ENCODE peak calls at places on chromosomes 4 and X, in ten cellular contexts. M, X, F, B, E, V, R, N, Z and P are unnamed samples.

GRCh38 chr4:78293841-78294301 is 236.7 kb downstream of the FRAS1 start:
- DNase-seq in M (no peak), X (no peak), F (peak; percentile 89), B (no peak), E (no peak), V (no peak), R (no peak), N (no peak), Z (no peak), P (no peak)

GRCh38 chrX:80765226-80765625 is 44.5 kb downstream of the BRWD3 start:
- DNase-seq in M (no peak), X (no peak), F (peak; percentile 64), B (no peak), E (no peak), V (no peak), R (no peak), N (no peak), Z (no peak), P (no peak)

GRCh38 chrX:119684916-119685224 is 8.1 kb downstream of the SEPTIN6 start:
- DNase-seq in M (no peak), X (no peak), F (peak; percentile 47), B (no peak), E (no peak), V (no peak), R (no peak), N (no peak), Z (no peak), P (no peak)

GRCh38 chr4:8587469-8588195 is 4.9 kb upstream of the CPZ start:
- DNase-seq in M (no peak), X (no peak), F (no peak), B (peak; percentile 55), E (no peak), V (no peak), R (no peak), N (no peak), Z (no peak), P (no peak)

GRCh38 chr4:164892018-164892417 is 15.0 kb downstream of the APELA start:
- DNase-seq in M (no peak), X (no peak), F (no peak), B (no peak), E (no peak), V (no peak), R (no peak), N (no peak), Z (no peak), P (no peak)

GRCh38 chrX:16671005-16671404 is 21.0 kb downstream of the S100G start:
- DNase-seq in M (no peak), X (no peak), F (peak; percentile 59), B (no peak), E (peak; percentile 8), V (no peak), R (peak; percentile 0), N (no peak), Z (no peak), P (no peak)

GRCh38 chr4:124879195-124879594 is 166.7 kb upstream of the ANKRD50 start:
- DNase-seq in M (no peak), X (no peak), F (no peak), B (no peak), E (no peak), V (no peak), R (no peak), N (no peak), Z (no peak), P (no peak)

GRCh38 chr4:88818650-88819470 is 121.2 kb upstream of the NAP1L5 start:
- DNase-seq in M (peak; percentile 69), X (peak; percentile 36), F (peak; percentile 65), B (no peak), E (peak; percentile 37), V (peak; percentile 49), R (peak; percentile 18), N (peak; percentile 66), Z (no peak), P (no peak)

GRCh38 chr4:138507527-138507926 is 265.4 kb upstream of the SLC7A11 start:
- DNase-seq in M (no peak), X (no peak), F (peak; percentile 39), B (no peak), E (no peak), V (no peak), R (no peak), N (no peak), Z (no peak), P (no peak)

GRCh38 chrX:23822397-23822796 is 39.4 kb downstream of the SAT1 start:
- DNase-seq in M (peak; percentile 64), X (no peak), F (peak; percentile 66), B (no peak), E (no peak), V (no peak), R (no peak), N (no peak), Z (no peak), P (no peak)

GRCh38 chr4:41569957-41570356 is 32.0 kb downstream of the LIMCH1 start:
- DNase-seq in M (no peak), X (no peak), F (no peak), B (no peak), E (no peak), V (no peak), R (no peak), N (no peak), Z (no peak), P (no peak)

GRCh38 chr4:41257257-41257900 is 651 bp downstream of the UCHL1 start:
- DNase-seq in M (peak; percentile 32), X (peak; percentile 45), F (peak; percentile 85), B (peak; percentile 52), E (no peak), V (no peak), R (no peak), N (peak; percentile 46), Z (no peak), P (no peak)

GRCh38 chrX:136204571-136204970 is 46.6 kb downstream of the MAP7D3 start:
- DNase-seq in M (peak; percentile 57), X (peak; percentile 39), F (peak; percentile 76), B (no peak), E (no peak), V (peak; percentile 59), R (peak; percentile 8), N (no peak), Z (no peak), P (peak; percentile 81)

GRCh38 chr4:108787724-108788123 is 24.9 kb upstream of the ETNPPL start:
- DNase-seq in M (no peak), X (no peak), F (no peak), B (no peak), E (no peak), V (no peak), R (no peak), N (no peak), Z (no peak), P (no peak)

GRCh38 chrX:85963736-85964135 is 83.6 kb downstream of the CHM start:
- DNase-seq in M (no peak), X (no peak), F (peak; percentile 77), B (no peak), E (no peak), V (no peak), R (no peak), N (no peak), Z (no peak), P (no peak)

GRCh38 chr4:5033266-5033945 is 14.1 kb upstream of the CYTL1 start:
- DNase-seq in M (no peak), X (no peak), F (peak; percentile 55), B (no peak), E (no peak), V (no peak), R (no peak), N (no peak), Z (no peak), P (no peak)

GRCh38 chr4:5030927-5031326 is 11.7 kb upstream of the CYTL1 start:
- DNase-seq in M (no peak), X (no peak), F (no peak), B (no peak), E (no peak), V (no peak), R (no peak), N (no peak), Z (no peak), P (no peak)

GRCh38 chr4:5030152-5030668 is 11.0 kb upstream of the CYTL1 start:
- DNase-seq in M (no peak), X (no peak), F (no peak), B (no peak), E (no peak), V (no peak), R (no peak), N (no peak), Z (no peak), P (no peak)

GRCh38 chr4:5034206-5034605 is 14.9 kb upstream of the CYTL1 start:
- DNase-seq in M (no peak), X (no peak), F (no peak), B (no peak), E (no peak), V (no peak), R (no peak), N (no peak), Z (no peak), P (no peak)

GRCh38 chr4:5032825-5033224 is 13.6 kb upstream of the CYTL1 start:
- DNase-seq in M (no peak), X (no peak), F (no peak), B (no peak), E (no peak), V (no peak), R (no peak), N (no peak), Z (no peak), P (no peak)
- H3K4me3 ChIP-seq in M (no peak overlapping the region), X (no peak overlapping the region), F (no peak overlapping the region), B (no peak overlapping the region), E (no peak overlapping the region), V (no peak overlapping the region), R (no peak overlapping the region), N (no peak overlapping the region), Z (no peak overlapping the region), P (no peak overlapping the region)

GRCh38 chr4:67575232-67575888 is 16.8 kb downstream of the STAP1 start:
- DNase-seq in M (no peak), X (no peak), F (no peak), B (no peak), E (no peak), V (no peak), R (no peak), N (no peak), Z (no peak), P (no peak)
- H3K4me3 ChIP-seq in M (no peak overlapping the region), X (no peak overlapping the region), F (no peak overlapping the region), B (no peak overlapping the region), E (no peak overlapping the region), V (no peak overlapping the region), R (no peak overlapping the region), N (no peak overlapping the region), Z (no peak overlapping the region), P (no peak overlapping the region)

DNA sequence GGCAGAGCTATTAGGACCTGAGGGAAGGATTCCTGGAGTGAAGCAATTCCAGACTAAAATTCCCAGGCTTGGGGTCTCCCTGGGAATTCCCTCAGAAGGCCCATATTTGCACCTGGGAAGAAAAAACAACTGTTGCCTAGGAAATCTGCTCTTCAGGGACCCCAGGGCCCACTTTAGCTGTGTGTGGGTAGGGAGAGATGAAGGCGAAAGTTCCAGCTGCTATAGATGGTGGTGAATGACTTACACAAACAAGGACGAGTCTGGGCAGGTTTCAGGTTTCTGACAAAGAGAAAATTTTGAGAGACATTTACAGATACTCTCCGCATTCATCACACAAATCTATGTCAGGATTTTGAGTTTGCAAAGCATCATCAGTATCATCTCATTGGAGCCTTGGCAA is 126.1 kb downstream of the GPC3 start:
- DNase-seq in M (no peak), X (no peak), F (no peak), B (no peak), E (no peak), V (no peak), R (no peak), N (no peak), Z (no peak), P (no peak)
- H3K4me3 ChIP-seq in M (no peak overlapping the region), X (no peak overlapping the region), F (no peak overlapping the region), B (no peak overlapping the region), E (no peak overlapping the region), V (no peak overlapping the region), R (no peak overlapping the region), N (no peak overlapping the region), Z (no peak overlapping the region), P (no peak overlapping the region)

GRCh38 chr4:10256203-10256602 is 139.6 kb upstream of the WDR1 start:
- DNase-seq in M (no peak), X (peak; percentile 30), F (no peak), B (no peak), E (no peak), V (no peak), R (no peak), N (no peak), Z (no peak), P (no peak)
- H3K4me3 ChIP-seq in M (no peak overlapping the region), X (no peak overlapping the region), F (no peak overlapping the region), B (no peak overlapping the region), E (no peak overlapping the region), V (no peak overlapping the region), R (no peak overlapping the region), N (no peak overlapping the region), Z (no peak overlapping the region), P (no peak overlapping the region)